ENCODE peak calls at places on chromosomes 12 and 14, in ten cellular contexts. G is GM20000; D is Panc1; X is ovary; E is tibial nerve; F is CD4-positive, alpha-beta T cell; L is fibroblast of mammary gland; P is upper lobe of left lung; S is PC-3; R is bronchial epithelial cell. Y is an unnamed sample.
A peak's percentile ranks its signal among the peaks of the same experiment; 100 is the strongest.

GRCh38 chr14:24311837-24312615 is 724 bp downstream of the LTB4R start:
- DNase-seq in S (no peak), D (no peak), X (no peak), E (no peak), L (peak; percentile 36), G (no peak), F (no peak), P (no peak), R (peak; percentile 52), Y (no peak)

GRCh38 chr14:80393766-80394165 is 182.5 kb upstream of the DIO2 start:
- DNase-seq in G (no peak), D (no peak), F (no peak), L (no peak), P (no peak), S (no peak), E (no peak), X (no peak), R (no peak), Y (no peak)

GRCh38 chr12:131264625-131265024 is 310.9 kb downstream of the ADGRD1 start:
- DNase-seq in F (no peak), D (no peak), L (no peak), P (peak; percentile 88), R (peak; percentile 6), S (peak; percentile 66), E (no peak), G (no peak), X (peak; percentile 59), Y (no peak)

GRCh38 chr12:30968211-30968610 is 41.7 kb downstream of the TSPAN11 start:
- DNase-seq in R (no peak), F (no peak), E (no peak), L (no peak), G (no peak), S (no peak), P (no peak), D (no peak), X (no peak), Y (no peak)

GRCh38 chr12:129607756-129608155 is 296.1 kb downstream of the TMEM132D start:
- DNase-seq in D (no peak), R (no peak), E (no peak), F (no peak), G (no peak), X (no peak), S (no peak), L (no peak), P (no peak), Y (no peak)

GRCh38 chr12:114241973-114242434 is 163.9 kb downstream of the TBX5 start:
- DNase-seq in S (peak; percentile 2), L (no peak), F (no peak), G (no peak), D (no peak), X (no peak), E (no peak), P (no peak), R (no peak), Y (no peak)

GRCh38 chr14:68789002-68789797 is 3.7 kb downstream of the ZFP36L1 start:
- DNase-seq in S (peak; percentile 89), R (peak; percentile 58), F (peak; percentile 81), D (no peak), L (peak; percentile 70), P (peak; percentile 88), E (peak; percentile 71), G (peak; percentile 73), X (peak; percentile 83), Y (peak; percentile 88)

GRCh38 chr12:56751712-56752598 is at the start of gene PRIM1:
- DNase-seq in L (peak; percentile 71), P (peak; percentile 97), G (peak; percentile 90), D (peak; percentile 53), F (peak; percentile 71), R (peak; percentile 58), S (peak; percentile 90), E (peak; percentile 54), X (peak; percentile 83), Y (peak; percentile 86)

GRCh38 chr14:23284654-23285529 is 1.0 kb downstream of the HOMEZ start:
- DNase-seq in S (no peak), F (no peak), E (no peak), R (peak; percentile 43), X (no peak), P (no peak), G (peak; percentile 62), L (peak; percentile 25), D (no peak), Y (no peak)

GRCh38 chr14:29222671-29223268 is 456.2 kb downstream of the FOXG1 start:
- DNase-seq in L (peak; percentile 81), S (peak; percentile 59), F (no peak), E (no peak), X (peak; percentile 12), R (peak; percentile 48), G (no peak), D (peak; percentile 7), P (no peak), Y (no peak)

GRCh38 chr14:51682411-51682810 is 30.7 kb downstream of the FRMD6 start:
- DNase-seq in S (no peak), D (no peak), F (no peak), L (peak; percentile 66), E (no peak), R (no peak), G (no peak), P (no peak), X (no peak), Y (no peak)

GRCh38 chr14:56125772-56126411 is 7.7 kb downstream of the PELI2 start:
- DNase-seq in L (no peak), D (no peak), G (no peak), R (no peak), P (no peak), S (no peak), F (no peak), E (no peak), X (no peak), Y (no peak)

GRCh38 chr12:6370994-6371754 is 4.2 kb downstream of the SCNN1A start:
- DNase-seq in F (no peak), S (peak; percentile 97), E (no peak), D (peak; percentile 66), L (peak; percentile 77), P (peak; percentile 53), R (peak; percentile 94), X (no peak), G (no peak), Y (peak; percentile 66)

GRCh38 chr14:96584199-96584906 is 82.2 kb downstream of the PAPOLA start:
- DNase-seq in D (peak; percentile 13), X (no peak), R (peak; percentile 10), P (peak; percentile 70), F (no peak), E (no peak), S (peak; percentile 73), G (peak; percentile 73), L (peak; percentile 15), Y (no peak)

GRCh38 chr14:43894534-43894933 is 612.5 kb downstream of the FSCB start:
- DNase-seq in L (peak; percentile 1), S (peak; percentile 56), D (no peak), E (no peak), F (no peak), G (no peak), X (no peak), P (no peak), R (peak; percentile 1), Y (no peak)

GRCh38 chr12:117064596-117064995 is 34.6 kb downstream of the TESC start:
- DNase-seq in P (no peak), L (no peak), G (no peak), S (no peak), X (no peak), R (no peak), F (no peak), D (no peak), E (no peak), Y (no peak)

GRCh38 chr12:25592725-25593495 is 39.8 kb upstream of the LMNTD1 start:
- DNase-seq in F (no peak), R (no peak), L (no peak), D (no peak), G (no peak), E (no peak), S (no peak), X (no peak), P (no peak), Y (no peak)

GRCh38 chr12:108955225-108955835 is 65.5 kb downstream of the SVOP start:
- DNase-seq in X (no peak), E (no peak), D (no peak), R (peak; percentile 33), L (peak; percentile 44), P (no peak), G (no peak), F (no peak), S (peak; percentile 41), Y (no peak)

GRCh38 chr12:25034676-25035075 is 85.8 kb upstream of the BCAT1 start:
- DNase-seq in S (no peak), D (no peak), F (no peak), P (no peak), X (no peak), E (no peak), R (no peak), L (no peak), G (no peak), Y (no peak)

GRCh38 chr12:44000309-44000952 is 164.6 kb downstream of the TMEM117 start:
- DNase-seq in R (peak; percentile 78), S (peak; percentile 80), G (peak; percentile 49), X (no peak), F (no peak), E (no peak), L (peak; percentile 63), P (no peak), D (no peak), Y (no peak)
- TF ChIP-seq CTCF in R (peak; percentile 90), S (peak; percentile 82), G (peak; percentile 42), X (no peak), F (peak; percentile 22), E (no peak), L (peak; percentile 72), P (peak; percentile 31), D (peak; percentile 75), Y (no peak)

GRCh38 chr12:121712462-121713256 is at the start of gene TMEM120B:
- DNase-seq in G (peak; percentile 97), P (peak; percentile 98), F (peak; percentile 84), D (no peak), E (peak; percentile 74), X (peak; percentile 87), S (peak; percentile 87), R (peak; percentile 34), L (peak; percentile 56), Y (peak; percentile 90)
- TF ChIP-seq CTCF in G (no peak), P (no peak), F (peak; percentile 26), D (no peak), E (no peak), X (no peak), S (peak; percentile 13), R (peak; percentile 6), L (no peak), Y (no peak)

GRCh38 chr12:51970904-51971646 is 19.6 kb downstream of the ACVR1B start:
- DNase-seq in X (no peak), P (no peak), R (peak; percentile 88), E (no peak), F (no peak), S (peak; percentile 59), D (no peak), L (peak; percentile 31), G (peak; percentile 73), Y (no peak)
- TF ChIP-seq CTCF in X (no peak), P (peak; percentile 9), R (peak; percentile 69), E (peak; percentile 24), F (peak; percentile 67), S (peak; percentile 77), D (peak; percentile 79), L (peak; percentile 53), G (peak; percentile 45), Y (peak; percentile 10)

DNA sequence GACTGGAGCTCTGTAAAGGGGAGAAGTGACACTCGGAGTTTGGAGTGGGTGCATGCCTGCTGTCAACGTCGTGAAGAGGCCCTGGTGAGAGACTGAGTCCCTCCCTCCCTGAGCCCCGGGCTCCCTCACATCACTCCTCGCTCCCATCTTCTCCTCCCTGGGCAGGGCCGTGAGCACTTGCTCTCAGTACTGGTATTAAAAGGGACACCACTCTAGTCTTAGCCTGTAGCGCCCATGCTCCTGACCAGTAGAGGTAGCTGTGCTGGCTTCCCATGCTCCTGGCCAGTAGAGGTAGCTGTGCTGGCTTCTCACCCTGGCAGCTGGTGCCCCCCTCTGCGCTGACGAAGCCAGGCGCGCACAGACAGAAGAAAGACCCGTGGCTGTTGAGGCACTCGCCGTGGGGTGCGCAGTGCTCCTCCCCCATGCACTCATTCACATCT is 14.7 kb downstream of the ISCA2 start:
- DNase-seq in G (no peak), E (no peak), L (no peak), X (no peak), P (peak; percentile 59), D (no peak), R (no peak), F (no peak), S (peak; percentile 22), Y (no peak)
- TF ChIP-seq CTCF in G (no peak), E (no peak), L (peak; percentile 25), X (no peak), P (no peak), D (no peak), R (peak; percentile 46), F (no peak), S (peak; percentile 66), Y (no peak)

Y was measured in stomach.